ENCODE peak calls at places on chromosomes 4 and X, in four cellular contexts. One of them, this sample, is unnamed.

GRCh38 chr4:151014521-151015457 is at the start of gene LRBA:
- DNase-seq in stomach: peak
- DNase-seq in fibroblast of lung: peak
- DNase-seq in MCF 10A: peak
- DNase-seq in this sample: peak

GRCh38 chrX:68659385-68659784 is 11.9 kb downstream of the STARD8 start:
- DNase-seq in MCF 10A: no peak
- DNase-seq in stomach: no peak
- DNase-seq in fibroblast of lung: no peak
- DNase-seq in this sample: no peak

GRCh38 chrX:42978655-42979379 is 200.9 kb upstream of the PPP1R2C start:
- DNase-seq in stomach: no peak
- DNase-seq in MCF 10A: no peak
- DNase-seq in fibroblast of lung: no peak
- DNase-seq in this sample: no peak

GRCh38 chr4:164358400-164358799 is 395.5 kb upstream of the SMIM31 start:
- DNase-seq in stomach: no peak
- DNase-seq in MCF 10A: no peak
- DNase-seq in fibroblast of lung: no peak
- DNase-seq in this sample: no peak

GRCh38 chrX:11244641-11245040 is 48.6 kb upstream of the AMELX start:
- DNase-seq in MCF 10A: peak
- DNase-seq in stomach: no peak
- DNase-seq in fibroblast of lung: peak
- DNase-seq in this sample: peak

GRCh38 chr4:74531952-74532794 is 87.2 kb downstream of the AREG start:
- DNase-seq in MCF 10A: peak
- DNase-seq in stomach: no peak
- DNase-seq in fibroblast of lung: peak
- DNase-seq in this sample: peak

GRCh38 chr4:152971053-152971452 is 34.9 kb downstream of the FHDC1 start:
- DNase-seq in stomach: no peak
- DNase-seq in fibroblast of lung: no peak
- DNase-seq in MCF 10A: no peak
- DNase-seq in this sample: no peak

GRCh38 chr4:180947421-180947820 is 1295.8 kb upstream of the TENM3 start:
- DNase-seq in fibroblast of lung: peak
- DNase-seq in stomach: no peak
- DNase-seq in MCF 10A: peak
- DNase-seq in this sample: no peak

GRCh38 chr4:118683513-118683912 is 1.7 kb upstream of the METTL14 start:
- DNase-seq in fibroblast of lung: no peak
- DNase-seq in MCF 10A: peak
- DNase-seq in stomach: no peak
- DNase-seq in this sample: peak

GRCh38 chr4:38967260-38968095 is 64.7 kb downstream of the TMEM156 start:
- DNase-seq in fibroblast of lung: peak
- DNase-seq in stomach: no peak
- DNase-seq in MCF 10A: peak
- DNase-seq in this sample: peak

GRCh38 chrX:113947548-113947947 is 636.3 kb upstream of the HTR2C start:
- DNase-seq in MCF 10A: peak
- DNase-seq in fibroblast of lung: no peak
- DNase-seq in stomach: no peak
- DNase-seq in this sample: peak

GRCh38 chrX:46325312-46325877 is 219.8 kb downstream of the ZNF674 start:
- DNase-seq in stomach: no peak
- DNase-seq in MCF 10A: peak
- DNase-seq in fibroblast of lung: peak
- DNase-seq in this sample: peak

GRCh38 chrX:310621-311155 is 7.9 kb downstream of the GTPBP6 start:
- DNase-seq in MCF 10A: no peak
- DNase-seq in stomach: no peak
- DNase-seq in fibroblast of lung: no peak
- DNase-seq in this sample: no peak

GRCh38 chr4:4426511-4427477 is 39.9 kb downstream of the NSG1 start:
- DNase-seq in MCF 10A: no peak
- DNase-seq in stomach: no peak
- DNase-seq in fibroblast of lung: no peak
- DNase-seq in this sample: no peak

GRCh38 chrX:138711399-138712347 is at the start of gene FGF13:
- DNase-seq in MCF 10A: peak
- DNase-seq in stomach: peak
- DNase-seq in fibroblast of lung: peak
- DNase-seq in this sample: peak

GRCh38 chr4:151745727-151746231 is 15.0 kb downstream of the GATB start:
- DNase-seq in fibroblast of lung: no peak
- DNase-seq in MCF 10A: no peak
- DNase-seq in stomach: no peak
- DNase-seq in this sample: no peak

GRCh38 chr4:170743633-170744032 is 653.9 kb upstream of the AADAT start:
- DNase-seq in fibroblast of lung: no peak
- DNase-seq in MCF 10A: no peak
- DNase-seq in stomach: no peak
- DNase-seq in this sample: no peak

GRCh38 chr4:101961144-101961543 is 170.6 kb downstream of the BANK1 start:
- DNase-seq in fibroblast of lung: no peak
- DNase-seq in MCF 10A: peak
- DNase-seq in stomach: no peak
- DNase-seq in this sample: no peak

GRCh38 chrX:154490021-154490413 is 412 bp downstream of the SLC10A3 start:
- DNase-seq in MCF 10A: peak
- DNase-seq in stomach: no peak
- DNase-seq in fibroblast of lung: peak
- DNase-seq in this sample: peak

GRCh38 chr4:115234405-115235093 is 121.1 kb upstream of the NDST4 start:
- DNase-seq in fibroblast of lung: no peak
- DNase-seq in stomach: no peak
- DNase-seq in MCF 10A: peak
- DNase-seq in this sample: peak

GRCh38 chr4:88029556-88029955 is 22.1 kb downstream of the PKD2 start:
- DNase-seq in fibroblast of lung: no peak
- DNase-seq in MCF 10A: no peak
- DNase-seq in stomach: no peak
- DNase-seq in this sample: peak

GRCh38 chrX:8815460-8816065 is 14.4 kb upstream of the FAM9A start:
- DNase-seq in fibroblast of lung: peak
- DNase-seq in MCF 10A: peak
- DNase-seq in stomach: no peak
- DNase-seq in this sample: peak

GRCh38 chr4:138832563-138832962 is 183.0 kb upstream of the NOCT start:
- DNase-seq in MCF 10A: no peak
- DNase-seq in fibroblast of lung: no peak
- DNase-seq in stomach: no peak
- DNase-seq in this sample: no peak

GRCh38 chr4:88440146-88440545 is 16.8 kb upstream of the HERC5 start:
- DNase-seq in MCF 10A: no peak
- DNase-seq in fibroblast of lung: no peak
- DNase-seq in stomach: no peak
- DNase-seq in this sample: no peak

GRCh38 chr4:6988016-6988715 is 55.0 kb upstream of the TADA2B start:
- DNase-seq in fibroblast of lung: no peak
- DNase-seq in MCF 10A: peak
- DNase-seq in stomach: no peak
- DNase-seq in this sample: no peak

GRCh38 chr4:182145360-182145905 is 97.8 kb upstream of the TENM3 start:
- DNase-seq in stomach: no peak
- DNase-seq in MCF 10A: peak
- DNase-seq in fibroblast of lung: peak
- DNase-seq in this sample: peak

GRCh38 chr4:129364747-129365452 is 268.9 kb downstream of the C4orf33 start:
- DNase-seq in fibroblast of lung: no peak
- DNase-seq in MCF 10A: no peak
- DNase-seq in stomach: no peak
- DNase-seq in this sample: no peak

GRCh38 chrX:110394653-110395052 is 36.0 kb downstream of the RTL9 start:
- DNase-seq in fibroblast of lung: peak
- DNase-seq in MCF 10A: peak
- DNase-seq in stomach: no peak
- DNase-seq in this sample: peak

GRCh38 chrX:3697220-3697684 is 16.2 kb downstream of the PRKX start:
- DNase-seq in stomach: no peak
- DNase-seq in MCF 10A: peak
- DNase-seq in fibroblast of lung: no peak
- DNase-seq in this sample: no peak

GRCh38 chrX:76454456-76454927 is 27.0 kb downstream of the MAGEE1 start:
- DNase-seq in fibroblast of lung: peak
- DNase-seq in stomach: no peak
- DNase-seq in MCF 10A: peak
- DNase-seq in this sample: peak

GRCh38 chr4:13081830-13082229 is 402.3 kb downstream of the RAB28 start:
- DNase-seq in MCF 10A: no peak
- DNase-seq in fibroblast of lung: no peak
- DNase-seq in stomach: no peak
- DNase-seq in this sample: no peak

GRCh38 chr4:7399433-7400234 is 35.1 kb downstream of the PSAPL1 start:
- DNase-seq in MCF 10A: no peak
- DNase-seq in fibroblast of lung: no peak
- DNase-seq in stomach: peak
- DNase-seq in this sample: no peak

GRCh38 chr4:80587861-80588385 is 252.4 kb downstream of the CFAP299 start:
- DNase-seq in MCF 10A: no peak
- DNase-seq in stomach: no peak
- DNase-seq in fibroblast of lung: no peak
- DNase-seq in this sample: no peak

GRCh38 chr4:148163011-148163410 is 279.2 kb downstream of the NR3C2 start:
- DNase-seq in stomach: no peak
- DNase-seq in fibroblast of lung: no peak
- DNase-seq in MCF 10A: no peak
- DNase-seq in this sample: peak

DNA sequence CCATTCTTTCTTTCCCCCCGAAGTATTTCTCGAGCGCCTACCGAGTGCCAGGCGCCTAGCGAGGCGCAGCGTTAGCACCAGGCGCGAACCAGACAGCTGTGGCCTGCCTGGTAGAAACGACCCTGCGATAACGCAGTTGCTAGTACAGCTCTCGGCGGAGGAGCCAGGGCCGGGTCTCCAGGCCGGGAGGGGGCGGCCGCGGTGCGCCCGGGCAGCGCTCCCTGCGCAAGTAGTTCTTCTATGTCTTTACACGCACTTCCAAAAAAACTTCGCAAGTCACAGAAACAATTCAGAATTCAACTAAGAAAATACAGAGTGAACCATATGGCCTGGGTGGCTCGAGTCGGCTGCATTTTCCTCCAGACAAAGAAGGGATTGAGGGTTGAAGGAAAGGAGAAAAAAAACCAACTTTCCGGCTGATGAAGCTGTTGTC is 7.0 kb upstream of the NEUROG2 start:
- DNase-seq in fibroblast of lung: peak
- DNase-seq in MCF 10A: no peak
- DNase-seq in stomach: no peak
- DNase-seq in this sample: no peak
- TF ChIP-seq CTCF in fibroblast of lung: no peak
- TF ChIP-seq CTCF in MCF 10A: no peak
- TF ChIP-seq CTCF in stomach: no peak
- TF ChIP-seq CTCF in this sample: no peak

GRCh38 chr4:146675171-146675570 is 36.5 kb downstream of the POU4F2 start:
- DNase-seq in MCF 10A: peak
- DNase-seq in stomach: no peak
- DNase-seq in fibroblast of lung: no peak
- DNase-seq in this sample: no peak
- TF ChIP-seq CTCF in MCF 10A: no peak
- TF ChIP-seq CTCF in stomach: no peak
- TF ChIP-seq CTCF in fibroblast of lung: no peak
- TF ChIP-seq CTCF in this sample: no peak

DNA sequence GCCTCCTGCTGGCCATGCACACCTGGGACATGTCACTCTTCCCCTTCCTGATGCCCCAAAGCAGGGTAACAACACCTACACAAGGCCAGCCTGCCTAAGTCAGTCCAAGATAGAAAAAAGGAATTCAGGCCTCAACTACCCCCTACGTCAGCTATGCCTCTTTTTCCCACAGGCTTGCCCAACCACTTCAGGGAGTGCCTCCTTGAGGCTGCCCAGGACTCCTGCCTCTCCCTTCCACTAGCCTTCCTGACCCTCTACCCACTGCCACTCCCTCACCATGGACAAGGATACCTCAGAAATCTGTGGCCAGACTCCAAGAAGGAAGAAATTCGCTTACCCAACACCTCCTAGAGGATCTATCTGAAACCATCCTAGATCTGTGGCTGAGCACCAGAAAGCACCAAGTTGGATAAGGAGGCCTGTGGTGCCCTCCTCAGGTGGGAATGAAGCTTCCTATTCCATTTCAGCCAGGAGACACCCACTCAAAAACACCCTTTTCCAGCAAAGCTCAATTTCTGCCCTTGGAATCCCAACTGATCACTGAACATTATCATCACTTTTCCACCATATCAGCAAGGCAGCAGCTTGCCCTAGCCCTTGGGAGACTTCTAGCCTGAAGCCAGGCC is 1.8 kb downstream of the KDM5C start:
- DNase-seq in MCF 10A: peak
- DNase-seq in fibroblast of lung: peak
- DNase-seq in stomach: no peak
- DNase-seq in this sample: peak
- TF ChIP-seq CTCF in MCF 10A: no peak
- TF ChIP-seq CTCF in fibroblast of lung: no peak
- TF ChIP-seq CTCF in stomach: no peak
- TF ChIP-seq CTCF in this sample: no peak

DNA sequence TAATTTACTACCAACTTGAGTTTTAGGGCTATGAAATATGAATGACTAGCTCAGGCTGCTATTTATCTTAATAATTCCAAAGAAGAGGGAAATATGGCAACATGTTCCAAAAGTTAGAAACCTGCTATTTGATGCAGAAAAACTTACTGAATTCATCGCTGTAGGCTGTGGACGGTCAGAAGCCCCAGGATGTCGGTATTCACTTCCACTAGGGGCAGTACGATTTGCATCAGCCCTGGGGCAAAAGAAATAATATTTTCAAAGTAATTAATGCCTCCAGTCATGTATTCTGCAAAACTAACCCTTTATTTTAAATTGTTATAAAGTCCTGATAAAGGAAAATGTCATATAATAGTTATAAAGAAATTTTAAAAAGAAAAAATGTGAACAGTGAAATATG is 4.5 kb downstream of the PLRG1 start:
- DNase-seq in fibroblast of lung: no peak
- DNase-seq in stomach: no peak
- DNase-seq in MCF 10A: no peak
- DNase-seq in this sample: no peak
- TF ChIP-seq CTCF in fibroblast of lung: no peak
- TF ChIP-seq CTCF in stomach: no peak
- TF ChIP-seq CTCF in MCF 10A: no peak
- TF ChIP-seq CTCF in this sample: no peak